ENCODE peak calls at places on chromosomes 13 and 19, in ten cellular contexts. R, Z, Q, O, S, M, T, Y, H and I are unnamed samples.

GRCh38 chr19:36101550-36102327 is 9.2 kb upstream of the OVOL3 start:
- DNase-seq in R (no peak), Y (no peak), Z (no peak), M (no peak), T (no peak), H (no peak), Q (no peak), O (no peak), S (no peak), I (no peak)

GRCh38 chr19:7850429-7850819 is 20.4 kb downstream of the EVI5L start:
- DNase-seq in M (no peak), O (no peak), Y (no peak), H (peak), R (no peak), T (no peak), Q (no peak), Z (no peak), S (no peak), I (no peak)

GRCh38 chr13:24261566-24261965 is 47.8 kb upstream of the C1QTNF9 start:
- DNase-seq in R (no peak), M (no peak), O (no peak), T (no peak), H (no peak), Y (no peak), Z (no peak), Q (no peak), S (no peak), I (peak)

GRCh38 chr13:74574964-74575728 is 440.9 kb upstream of the KLF12 start:
- DNase-seq in Y (no peak), Z (peak), R (no peak), M (no peak), H (no peak), O (no peak), S (no peak), Q (no peak), T (no peak), I (peak)

GRCh38 chr19:1445185-1445931 is 4.6 kb upstream of the APC2 start:
- DNase-seq in H (peak), O (peak), T (peak), S (peak), Y (peak), Z (peak), Q (no peak), M (no peak), R (peak), I (peak)

GRCh38 chr13:68176486-68176885 is 946.4 kb upstream of the PCDH9 start:
- DNase-seq in M (peak), Y (peak), Z (peak), Q (no peak), H (no peak), S (no peak), O (no peak), T (peak), R (no peak), I (peak)

GRCh38 chr19:6092329-6093286 is 17.7 kb downstream of the RFX2 start:
- DNase-seq in Z (peak), M (peak), Q (peak), Y (peak), O (peak), H (peak), S (peak), R (peak), T (peak), I (peak)

GRCh38 chr13:27977476-27978300 is 8.6 kb upstream of the CDX2 start:
- DNase-seq in H (no peak), Y (no peak), T (no peak), R (no peak), S (no peak), M (peak), Z (no peak), Q (no peak), O (no peak), I (peak)

GRCh38 chr19:32203161-32203560 is 142.2 kb upstream of the ZNF507 start:
- DNase-seq in H (no peak), Y (no peak), R (no peak), O (no peak), S (no peak), Z (no peak), Q (no peak), M (no peak), T (no peak), I (no peak)

GRCh38 chr13:96273196-96273595 is 183.3 kb downstream of the HS6ST3 start:
- DNase-seq in Y (no peak), Q (no peak), R (no peak), M (no peak), T (no peak), H (no peak), S (no peak), Z (no peak), O (no peak), I (peak)

GRCh38 chr19:23203841-23204344 is 46.3 kb downstream of the ZNF724 start:
- DNase-seq in Z (no peak), H (no peak), S (peak), Q (no peak), Y (no peak), T (no peak), R (no peak), O (no peak), M (no peak), I (no peak)

GRCh38 chr13:86838411-86839120 is 832.6 kb upstream of the SLITRK5 start:
- DNase-seq in Q (no peak), O (no peak), Y (no peak), M (no peak), S (no peak), R (no peak), Z (no peak), H (no peak), T (no peak), I (no peak)

GRCh38 chr13:49649244-49649962 is 21.1 kb downstream of the ARL11 start:
- DNase-seq in O (no peak), T (peak), S (no peak), Q (no peak), Z (peak), R (no peak), M (peak), Y (peak), H (peak), I (peak)

GRCh38 chr13:97253581-97254293 is 31.6 kb downstream of the MBNL2 start:
- DNase-seq in Q (no peak), T (no peak), H (no peak), M (no peak), S (no peak), Z (no peak), R (no peak), O (no peak), Y (no peak), I (no peak)

GRCh38 chr13:39417643-39418042 is 185.3 kb downstream of the LHFPL6 start:
- DNase-seq in M (peak), Q (no peak), H (no peak), O (no peak), S (no peak), Z (peak), R (no peak), Y (peak), T (peak), I (peak)

GRCh38 chr13:39418424-39418823 is 184.6 kb downstream of the LHFPL6 start:
- DNase-seq in O (no peak), H (no peak), Q (no peak), S (no peak), M (no peak), Z (no peak), T (no peak), Y (no peak), R (no peak), I (no peak)

GRCh38 chr13:39415403-39415802 is 187.6 kb downstream of the LHFPL6 start:
- DNase-seq in Z (peak), T (peak), O (no peak), S (peak), R (no peak), Y (peak), M (no peak), H (peak), Q (no peak), I (peak)

GRCh38 chr13:39419068-39419467 is 183.9 kb downstream of the LHFPL6 start:
- DNase-seq in H (no peak), Q (no peak), M (no peak), T (no peak), O (no peak), Y (no peak), Z (no peak), R (no peak), S (no peak), I (no peak)

DNA sequence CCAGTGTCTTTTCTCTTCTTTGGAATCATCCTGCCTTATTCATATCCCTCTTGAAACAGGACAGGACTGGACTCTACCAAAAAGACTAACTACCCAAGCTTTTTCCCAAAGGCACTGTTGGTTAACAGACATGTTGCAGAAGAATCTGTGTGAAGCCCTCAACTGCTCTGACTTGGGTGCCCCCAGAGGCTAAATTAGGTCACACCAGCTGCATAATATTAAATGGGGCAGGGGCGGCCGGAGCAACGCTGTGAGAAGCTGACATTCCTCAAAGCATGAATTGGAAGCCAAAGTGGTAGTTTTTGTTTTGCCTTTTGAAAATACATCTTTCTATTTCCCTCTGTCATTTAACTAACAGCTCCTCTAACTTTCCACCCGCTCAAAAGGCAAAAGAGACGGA is 185.9 kb downstream of the LHFPL6 start:
- DNase-seq in M (no peak), O (no peak), S (no peak), H (peak), Y (no peak), Q (no peak), R (no peak), T (no peak), Z (peak), I (peak)
- TF ChIP-seq CTCF in M (peak), O (no peak), S (no peak), H (peak), Y (peak), Q (peak), R (no peak), T (peak), Z (peak), I (peak)

DNA sequence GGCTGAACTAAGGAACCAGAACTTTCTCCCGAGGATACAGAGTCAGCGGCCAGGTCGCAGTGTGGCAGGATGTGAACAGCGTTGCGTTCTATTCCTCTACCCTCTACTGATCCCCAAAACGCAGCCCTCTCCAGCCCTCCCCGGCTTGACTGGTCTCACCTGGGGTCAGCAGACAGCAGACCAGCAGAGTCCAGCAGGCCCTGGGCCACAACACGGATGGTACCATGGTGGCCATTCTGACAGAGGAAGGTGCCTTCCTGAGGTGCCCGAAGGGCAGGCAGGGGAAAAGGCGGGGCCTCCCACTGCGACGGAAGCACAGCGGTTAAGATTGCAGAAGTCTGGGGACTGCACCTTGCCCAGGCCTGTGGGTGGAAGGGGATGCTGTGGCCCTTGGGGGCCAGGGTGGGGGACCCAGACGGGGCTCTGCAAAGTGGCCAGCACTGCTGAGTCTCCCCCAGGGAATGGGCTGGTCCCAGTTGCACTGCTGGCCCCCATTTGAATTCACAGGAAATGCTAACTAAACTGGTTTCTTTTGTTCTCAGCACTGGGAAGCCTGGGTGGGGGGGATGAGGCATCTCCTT is at the start of gene ICAM3:
- DNase-seq in T (no peak), Y (no peak), O (peak), Z (no peak), Q (no peak), R (peak), S (no peak), H (no peak), M (no peak), I (no peak)
- H3K4me3 ChIP-seq in T (no peak), Y (no peak), O (peak), Z (no peak), Q (no peak), R (peak), S (no peak), H (no peak), M (no peak), I (no peak)

DNA sequence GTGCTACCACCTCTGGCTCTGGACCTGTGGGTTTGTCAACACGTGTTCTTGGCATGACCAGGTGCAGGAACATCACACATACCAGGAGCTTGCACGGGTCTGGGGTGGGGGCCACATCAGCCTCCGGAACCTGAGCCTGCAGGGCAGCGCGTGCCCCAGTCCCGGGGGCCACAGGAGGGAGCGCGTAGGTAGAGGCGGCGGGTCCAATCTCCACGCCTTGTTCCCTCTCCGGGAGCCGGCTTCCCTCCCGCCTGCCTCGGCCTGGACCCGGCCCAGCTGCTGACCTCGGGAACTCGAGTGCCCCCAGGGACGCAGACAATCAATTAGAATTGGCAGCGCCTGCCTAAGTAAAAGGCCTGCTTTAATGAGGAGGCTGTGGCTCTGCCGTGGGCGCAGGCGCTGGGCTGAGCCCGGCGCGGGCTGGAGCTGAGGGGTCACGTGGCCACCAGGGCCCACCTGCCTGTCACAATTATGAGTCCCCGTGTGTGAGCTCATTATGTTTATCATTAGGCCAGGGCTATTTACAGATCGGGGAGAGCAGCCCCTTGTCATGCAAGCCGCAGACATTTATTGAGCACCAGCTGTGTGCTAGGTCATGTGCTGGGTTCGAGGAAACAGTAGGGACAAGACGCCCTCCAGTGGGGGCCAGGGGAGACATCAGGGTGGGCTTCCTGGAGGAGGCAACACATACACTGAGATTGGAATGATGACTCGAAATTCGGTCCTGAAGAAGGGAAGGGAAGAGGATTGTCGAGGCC is 32.2 kb upstream of the TNFAIP8L1 start:
- DNase-seq in Q (no peak), Y (peak), H (peak), Z (no peak), S (peak), R (no peak), O (no peak), M (no peak), T (peak), I (no peak)
- TF ChIP-seq CTCF in Q (no peak), Y (no peak), H (no peak), Z (no peak), S (no peak), R (no peak), O (no peak), M (no peak), T (no peak), I (no peak)

GRCh38 chr19:53864308-53864836 is 3.3 kb upstream of the MYADM start:
- DNase-seq in Q (no peak), Z (no peak), S (no peak), R (peak), H (no peak), Y (no peak), O (no peak), T (no peak), M (no peak), I (no peak)
- H3K4me3 ChIP-seq in Q (no peak), Z (no peak), S (no peak), R (no peak), H (no peak), Y (no peak), O (no peak), T (no peak), M (no peak), I (no peak)

GRCh38 chr19:19480688-19481087 is 34.7 kb downstream of the TSSK6 start:
- DNase-seq in O (no peak), S (no peak), M (no peak), Q (no peak), R (no peak), Y (no peak), H (no peak), Z (peak), T (no peak), I (no peak)

GRCh38 chr19:19477705-19478383 is 37.5 kb downstream of the TSSK6 start:
- DNase-seq in Q (no peak), R (peak), Y (peak), S (peak), H (no peak), O (no peak), M (no peak), Z (no peak), T (no peak), I (no peak)

GRCh38 chr19:19471682-19472081 is 43.7 kb downstream of the TSSK6 start:
- DNase-seq in S (peak), Y (no peak), T (no peak), O (no peak), M (no peak), Q (no peak), R (no peak), H (no peak), Z (no peak), I (no peak)

GRCh38 chr19:19474950-19475781 is 40.2 kb downstream of the TSSK6 start:
- DNase-seq in S (peak), Q (no peak), R (no peak), Y (no peak), Z (no peak), H (no peak), M (no peak), T (no peak), O (no peak), I (no peak)

GRCh38 chr19:19475845-19476828 is 39.2 kb downstream of the TSSK6 start:
- DNase-seq in S (peak), T (no peak), Z (peak), R (no peak), Q (no peak), O (no peak), H (peak), Y (peak), M (no peak), I (peak)
- TF ChIP-seq CTCF in S (peak), T (peak), Z (peak), R (no peak), Q (peak), O (no peak), H (peak), Y (peak), M (peak), I (peak)

GRCh38 chr19:52742516-52742915 is 7.7 kb upstream of the ZNF611 start:
- DNase-seq in M (no peak), H (no peak), O (no peak), R (no peak), S (no peak), Z (no peak), Q (no peak), T (no peak), Y (no peak), I (no peak)

GRCh38 chr19:52739576-52739975 is 4.7 kb upstream of the ZNF611 start:
- DNase-seq in R (no peak), Q (no peak), Z (no peak), Y (no peak), T (no peak), M (no peak), S (no peak), H (no peak), O (no peak), I (no peak)

GRCh38 chr19:52741951-52742485 is 7.2 kb upstream of the ZNF611 start:
- DNase-seq in M (no peak), H (peak), Q (no peak), Y (no peak), Z (no peak), R (no peak), O (no peak), S (no peak), T (no peak), I (no peak)
- H3K4me3 ChIP-seq in M (no peak), H (no peak), Q (no peak), Y (no peak), Z (no peak), R (no peak), O (no peak), S (no peak), T (no peak), I (no peak)

GRCh38 chr19:27909185-27909840 is 1303.6 kb downstream of the UQCRFS1 start:
- DNase-seq in Q (no peak), H (no peak), Z (no peak), O (no peak), Y (no peak), R (no peak), S (no peak), M (no peak), T (no peak), I (no peak)
- TF ChIP-seq CTCF in Q (no peak), H (no peak), Z (no peak), O (no peak), Y (no peak), R (no peak), S (no peak), M (no peak), T (no peak), I (no peak)

DNA sequence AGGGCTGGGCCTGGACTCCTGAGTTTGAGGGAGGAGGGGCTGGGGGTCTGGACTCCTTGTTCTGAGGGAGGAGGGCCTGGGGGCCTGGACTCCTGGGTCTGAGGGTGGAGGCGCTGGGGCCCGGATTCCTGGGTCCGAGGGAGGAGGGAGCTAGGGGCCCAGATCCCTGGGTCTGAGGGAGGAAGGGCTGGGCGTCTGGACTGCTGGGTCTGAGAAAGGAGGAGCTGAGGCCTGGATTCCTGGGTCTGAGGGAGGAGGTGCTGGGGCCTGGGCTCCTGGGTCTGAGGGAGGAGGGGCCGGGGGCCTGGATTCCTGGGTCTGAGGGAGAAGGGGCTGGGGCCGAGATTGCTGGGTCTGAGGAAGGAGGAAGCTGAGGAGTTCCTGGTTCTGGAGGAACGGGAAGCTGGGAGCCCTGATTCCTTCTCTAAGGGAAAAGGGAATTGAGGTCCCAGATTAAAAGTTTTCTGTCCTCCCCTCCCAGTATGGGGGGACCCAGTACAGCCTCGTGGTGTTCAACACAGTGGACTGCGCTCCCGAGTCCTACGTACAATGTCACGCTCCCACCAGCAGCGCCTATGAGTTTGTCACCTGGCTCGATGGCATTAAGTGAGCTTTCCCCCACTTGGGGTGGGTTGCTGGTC is 722 bp downstream of the MED25 start:
- DNase-seq in M (no peak), R (no peak), Z (no peak), T (no peak), S (no peak), Q (no peak), H (no peak), O (no peak), Y (no peak), I (no peak)
- H3K4me3 ChIP-seq in M (peak), R (peak), Z (peak), T (peak), S (peak), Q (peak), H (peak), O (peak), Y (peak), I (peak)